ENCODE peak calls at places on chromosomes 13 and 19, in four cellular contexts. L is NCI-H748 treated with DMSO at 0.1 percent for 48 hours, P is Right ventricle myocardium superior, N is natural killer cell. I is an unnamed sample.

GRCh38 chr13:60226507-60226906 is 62.8 kb upstream of the DIAPH3 start:
- DNase-seq in L (peak), P (no peak), N (no peak), I (no peak)

GRCh38 chr19:33000510-33000909 is 28.5 kb downstream of the FAAP24 start:
- DNase-seq in N (no peak), P (no peak), L (no peak), I (no peak)

GRCh38 chr19:38715540-38715939 is 28.7 kb downstream of the CAPN12 start:
- DNase-seq in L (no peak), N (no peak), P (peak), I (no peak)

GRCh38 chr19:41226053-41226873 is 7.2 kb downstream of the AXL start:
- DNase-seq in N (peak), P (peak), L (no peak), I (no peak)

GRCh38 chr19:6065685-6066365 is 44.5 kb downstream of the RFX2 start:
- DNase-seq in N (peak), P (peak), L (peak), I (no peak)

GRCh38 chr19:28436320-28436719 is 776.6 kb downstream of the UQCRFS1 start:
- DNase-seq in P (no peak), N (no peak), L (no peak), I (no peak)

GRCh38 chr13:35086667-35087066 is 144.6 kb downstream of the NBEA start:
- DNase-seq in L (no peak), P (no peak), N (no peak), I (no peak)

GRCh38 chr19:49224856-49225255 is 67.3 kb downstream of the TRPM4 start:
- DNase-seq in P (no peak), L (peak), N (no peak), I (no peak)

GRCh38 chr19:34191355-34191962 is 19.2 kb downstream of the LSM14A start:
- DNase-seq in N (no peak), L (no peak), P (no peak), I (no peak)

GRCh38 chr13:41402695-41403511 is 54.4 kb upstream of the RGCC start:
- DNase-seq in P (no peak), N (no peak), L (no peak), I (no peak)

GRCh38 chr19:49361438-49362047 is 673 bp downstream of the TEAD2 start:
- DNase-seq in L (no peak), N (no peak), P (peak), I (no peak)

GRCh38 chr19:38658462-38659306 is 11.2 kb downstream of the ACTN4 start:
- DNase-seq in P (no peak), L (no peak), N (no peak), I (no peak)

GRCh38 chr13:25111557-25111956 is 15.6 kb downstream of the PABPC3 start:
- DNase-seq in P (no peak), N (no peak), L (no peak), I (no peak)

GRCh38 chr13:48993150-48993549 is 17.4 kb downstream of the FNDC3A start:
- DNase-seq in L (no peak), P (no peak), N (no peak), I (no peak)

GRCh38 chr13:109652536-109652935 is 133.8 kb downstream of the IRS2 start:
- DNase-seq in N (no peak), P (no peak), L (no peak), I (no peak)

GRCh38 chr13:99215466-99215865 is 14.8 kb downstream of the UBAC2 start:
- DNase-seq in L (no peak), P (no peak), N (peak), I (no peak)

GRCh38 chr19:10112895-10113591 is 1.6 kb downstream of the P2RY11 start:
- DNase-seq in N (peak), L (no peak), P (peak), I (no peak)

GRCh38 chr13:49998714-49999624 is 2.1 kb downstream of the TRIM13 start:
- DNase-seq in P (no peak), N (no peak), L (no peak), I (no peak)

GRCh38 chr19:13887529-13887928 is 10.6 kb downstream of the NANOS3 start:
- DNase-seq in L (no peak), N (no peak), P (no peak), I (no peak)

GRCh38 chr13:32113564-32113963 is 82.0 kb downstream of the FRY start:
- DNase-seq in P (no peak), N (no peak), L (no peak), I (no peak)

GRCh38 chr19:11373166-11373884 is 1.1 kb upstream of the SWSAP1 start:
- DNase-seq in N (no peak), P (no peak), L (peak), I (no peak)

GRCh38 chr19:49533551-49534488 is 6.0 kb downstream of the RCN3 start:
- DNase-seq in P (peak), L (peak), N (peak), I (peak)

GRCh38 chr19:10043286-10043927 is 30.1 kb downstream of the RDH8 start:
- DNase-seq in L (no peak), N (no peak), P (no peak), I (no peak)

GRCh38 chr19:32779082-32779481 is 59.5 kb downstream of the TDRD12 start:
- DNase-seq in L (no peak), P (no peak), N (no peak), I (no peak)